ENCODE peak calls at places on chromosomes 11 and 22, in four cellular contexts. One of them, this sample, is unnamed.
A peak's percentile ranks its signal among the peaks of the same experiment; 100 is the strongest.

GRCh38 chr11:58028687-58029411 is 1.9 kb upstream of the OR6Q1 start:
- DNase-seq in A549: no peak
- DNase-seq in H1: no peak
- DNase-seq in endothelial cell of umbilical vein: peak; percentile 30
- DNase-seq in this sample: no peak

GRCh38 chr11:93570759-93571413 is 27.7 kb upstream of the SMCO4 start:
- DNase-seq in A549: peak; percentile 64
- DNase-seq in H1: no peak
- DNase-seq in endothelial cell of umbilical vein: no peak
- DNase-seq in this sample: no peak

GRCh38 chr22:20532256-20532993 is 25.0 kb downstream of the MED15 start:
- DNase-seq in A549: no peak
- DNase-seq in H1: no peak
- DNase-seq in endothelial cell of umbilical vein: no peak
- DNase-seq in this sample: no peak

GRCh38 chr22:49664371-49664881 is 163.2 kb downstream of the BRD1 start:
- DNase-seq in A549: no peak
- DNase-seq in H1: peak; percentile 38
- DNase-seq in endothelial cell of umbilical vein: no peak
- DNase-seq in this sample: no peak

GRCh38 chr11:31106963-31107576 is 262.5 kb downstream of the DCDC1 start:
- DNase-seq in A549: peak; percentile 65
- DNase-seq in H1: peak; percentile 88
- DNase-seq in endothelial cell of umbilical vein: peak; percentile 44
- DNase-seq in this sample: peak; percentile 77

GRCh38 chr11:89456681-89457080 is 34.5 kb downstream of the NOX4 start:
- DNase-seq in A549: no peak
- DNase-seq in H1: no peak
- DNase-seq in endothelial cell of umbilical vein: no peak
- DNase-seq in this sample: no peak

GRCh38 chr11:122367809-122368231 is 251.8 kb upstream of the BLID start:
- DNase-seq in A549: peak; percentile 36
- DNase-seq in H1: no peak
- DNase-seq in endothelial cell of umbilical vein: peak; percentile 38
- DNase-seq in this sample: no peak

GRCh38 chr11:13834463-13834862 is 128.1 kb upstream of the SPON1 start:
- DNase-seq in A549: peak; percentile 4
- DNase-seq in H1: peak; percentile 74
- DNase-seq in endothelial cell of umbilical vein: peak; percentile 4
- DNase-seq in this sample: peak; percentile 74

GRCh38 chr22:26711205-26711958 is 54.0 kb downstream of the MIAT start:
- DNase-seq in A549: no peak
- DNase-seq in H1: no peak
- DNase-seq in endothelial cell of umbilical vein: peak; percentile 89
- DNase-seq in this sample: no peak

GRCh38 chr11:13216019-13217006 is 61.3 kb upstream of the BMAL1 start:
- DNase-seq in A549: peak; percentile 90
- DNase-seq in H1: peak; percentile 56
- DNase-seq in endothelial cell of umbilical vein: peak; percentile 66
- DNase-seq in this sample: peak; percentile 19

GRCh38 chr22:41841085-41841712 is 8.3 kb downstream of the SREBF2 start:
- DNase-seq in A549: peak; percentile 65
- DNase-seq in H1: no peak
- DNase-seq in endothelial cell of umbilical vein: no peak
- DNase-seq in this sample: no peak

GRCh38 chr11:27848423-27848822 is 148.2 kb upstream of the BDNF start:
- DNase-seq in A549: no peak
- DNase-seq in H1: no peak
- DNase-seq in endothelial cell of umbilical vein: no peak
- DNase-seq in this sample: no peak

GRCh38 chr11:122309262-122309925 is 193.4 kb upstream of the BLID start:
- DNase-seq in A549: no peak
- DNase-seq in H1: no peak
- DNase-seq in endothelial cell of umbilical vein: peak; percentile 3
- DNase-seq in this sample: no peak

GRCh38 chr11:12235549-12235944 is 125.2 kb downstream of the MICAL2 start:
- DNase-seq in A549: peak; percentile 38
- DNase-seq in H1: no peak
- DNase-seq in endothelial cell of umbilical vein: no peak
- DNase-seq in this sample: no peak

GRCh38 chr11:87779276-87780067 is 395.8 kb downstream of the RAB38 start:
- DNase-seq in A549: no peak
- DNase-seq in H1: no peak
- DNase-seq in endothelial cell of umbilical vein: no peak
- DNase-seq in this sample: no peak

GRCh38 chr11:89293966-89294679 is 116.4 kb downstream of the TYR start:
- DNase-seq in A549: no peak
- DNase-seq in H1: peak; percentile 71
- DNase-seq in endothelial cell of umbilical vein: peak; percentile 54
- DNase-seq in this sample: peak; percentile 64

GRCh38 chr11:1825785-1826451 is 8.9 kb upstream of the SYT8 start:
- DNase-seq in A549: no peak
- DNase-seq in H1: no peak
- DNase-seq in endothelial cell of umbilical vein: no peak
- DNase-seq in this sample: no peak

GRCh38 chr11:1917523-1918435 is 1.7 kb upstream of the TNNT3 start:
- DNase-seq in A549: no peak
- DNase-seq in H1: no peak
- DNase-seq in endothelial cell of umbilical vein: no peak
- DNase-seq in this sample: peak; percentile 49

GRCh38 chr22:25659413-25659812 is 82.6 kb upstream of the MYO18B start:
- DNase-seq in A549: no peak
- DNase-seq in H1: no peak
- DNase-seq in endothelial cell of umbilical vein: no peak
- DNase-seq in this sample: no peak

GRCh38 chr11:93740031-93740801 is 1.1 kb downstream of the TAF1D start:
- DNase-seq in A549: peak; percentile 25
- DNase-seq in H1: no peak
- DNase-seq in endothelial cell of umbilical vein: peak; percentile 16
- DNase-seq in this sample: peak; percentile 37

GRCh38 chr11:76610871-76611475 is 59.6 kb downstream of the LRRC32 start:
- DNase-seq in A549: no peak
- DNase-seq in H1: peak; percentile 43
- DNase-seq in endothelial cell of umbilical vein: no peak
- DNase-seq in this sample: no peak

GRCh38 chr22:33467718-33468117 is 409.5 kb upstream of the SYN3 start:
- DNase-seq in A549: no peak
- DNase-seq in H1: no peak
- DNase-seq in endothelial cell of umbilical vein: no peak
- DNase-seq in this sample: no peak

GRCh38 chr22:43308451-43309235 is 34.5 kb downstream of the SCUBE1 start:
- DNase-seq in A549: no peak
- DNase-seq in H1: no peak
- DNase-seq in endothelial cell of umbilical vein: no peak
- DNase-seq in this sample: no peak

GRCh38 chr11:132643239-132643638 is 889.1 kb downstream of the OPCML start:
- DNase-seq in A549: no peak
- DNase-seq in H1: no peak
- DNase-seq in endothelial cell of umbilical vein: no peak
- DNase-seq in this sample: no peak

GRCh38 chr11:94884322-94884721 is 89.0 kb downstream of the CWC15 start:
- DNase-seq in A549: no peak
- DNase-seq in H1: no peak
- DNase-seq in endothelial cell of umbilical vein: no peak
- DNase-seq in this sample: no peak

GRCh38 chr11:94581926-94582325 is 14.8 kb downstream of the PIWIL4 start:
- DNase-seq in A549: no peak
- DNase-seq in H1: no peak
- DNase-seq in endothelial cell of umbilical vein: no peak
- DNase-seq in this sample: no peak

GRCh38 chr11:47175746-47176327 is 842 bp downstream of the ARFGAP2 start:
- DNase-seq in A549: no peak
- DNase-seq in H1: no peak
- DNase-seq in endothelial cell of umbilical vein: no peak
- DNase-seq in this sample: no peak

GRCh38 chr11:57322881-57323467 is 1.8 kb downstream of the TNKS1BP1 start:
- DNase-seq in A549: no peak
- DNase-seq in H1: no peak
- DNase-seq in endothelial cell of umbilical vein: no peak
- DNase-seq in this sample: no peak

GRCh38 chr11:117874253-117874909 is 2.1 kb downstream of the FXYD6 start:
- DNase-seq in A549: no peak
- DNase-seq in H1: peak; percentile 63
- DNase-seq in endothelial cell of umbilical vein: no peak
- DNase-seq in this sample: peak; percentile 53

GRCh38 chr11:80502511-80502910 is 1061.7 kb upstream of the TENM4 start:
- DNase-seq in A549: no peak
- DNase-seq in H1: no peak
- DNase-seq in endothelial cell of umbilical vein: no peak
- DNase-seq in this sample: no peak

GRCh38 chr11:122853261-122853660 is 15.0 kb downstream of the CRTAM start:
- DNase-seq in A549: no peak
- DNase-seq in H1: no peak
- DNase-seq in endothelial cell of umbilical vein: no peak
- DNase-seq in this sample: no peak

GRCh38 chr11:79262221-79262620 is 178.6 kb downstream of the TENM4 start:
- DNase-seq in A549: no peak
- DNase-seq in H1: no peak
- DNase-seq in endothelial cell of umbilical vein: no peak
- DNase-seq in this sample: no peak

GRCh38 chr22:43326342-43326825 is 16.8 kb downstream of the SCUBE1 start:
- DNase-seq in A549: no peak
- DNase-seq in H1: no peak
- DNase-seq in endothelial cell of umbilical vein: peak; percentile 41
- DNase-seq in this sample: no peak

GRCh38 chr22:29083576-29084566 is 11.0 kb downstream of the KREMEN1 start:
- DNase-seq in A549: no peak
- DNase-seq in H1: no peak
- DNase-seq in endothelial cell of umbilical vein: no peak
- DNase-seq in this sample: no peak

GRCh38 chr11:15055620-15056356 is 17.6 kb upstream of the CALCB start:
- DNase-seq in A549: no peak
- DNase-seq in H1: no peak
- DNase-seq in endothelial cell of umbilical vein: no peak
- DNase-seq in this sample: no peak

GRCh38 chr22:41966607-41967240 is 2.5 kb upstream of the SEPTIN3 start:
- DNase-seq in A549: peak; percentile 78
- DNase-seq in H1: peak; percentile 62
- DNase-seq in endothelial cell of umbilical vein: peak; percentile 72
- DNase-seq in this sample: peak; percentile 40

GRCh38 chr11:111582163-111582562 is 20.1 kb upstream of the SIK2 start:
- DNase-seq in A549: no peak
- DNase-seq in H1: no peak
- DNase-seq in endothelial cell of umbilical vein: peak; percentile 77
- DNase-seq in this sample: no peak
- TF ChIP-seq JUN in A549: no peak
- TF ChIP-seq JUN in H1: no peak
- TF ChIP-seq JUN in endothelial cell of umbilical vein: no peak
- TF ChIP-seq JUN in this sample: no peak

GRCh38 chr11:97009613-97010012 is 619.8 kb downstream of the JRKL start:
- DNase-seq in A549: no peak
- DNase-seq in H1: no peak
- DNase-seq in endothelial cell of umbilical vein: no peak
- DNase-seq in this sample: no peak
- TF ChIP-seq JUN in A549: no peak
- TF ChIP-seq JUN in H1: no peak
- TF ChIP-seq JUN in endothelial cell of umbilical vein: no peak
- TF ChIP-seq JUN in this sample: no peak

DNA sequence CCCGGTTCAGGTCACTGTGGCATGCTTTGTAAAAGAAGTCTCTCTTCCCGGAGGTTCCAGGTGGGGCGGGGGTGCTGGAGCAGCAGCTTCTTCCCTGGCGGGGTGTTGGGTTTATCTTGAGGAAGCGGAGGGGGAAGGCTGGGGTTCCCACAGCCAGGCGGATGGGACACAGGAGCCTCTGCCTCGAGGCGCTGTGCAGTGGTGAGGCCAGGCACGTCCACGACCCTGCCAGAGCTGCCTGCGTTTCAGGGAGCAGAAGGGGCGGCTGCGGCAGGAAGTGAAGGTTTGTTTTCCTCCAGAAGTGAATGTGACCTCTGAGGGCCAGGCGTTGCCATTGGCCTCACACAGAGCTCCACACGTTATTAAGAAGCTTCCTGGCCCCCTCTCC is 20.1 kb upstream of the ADORA2A start:
- DNase-seq in A549: no peak
- DNase-seq in H1: no peak
- DNase-seq in endothelial cell of umbilical vein: peak; percentile 76
- DNase-seq in this sample: no peak
- TF ChIP-seq JUN in A549: no peak
- TF ChIP-seq JUN in H1: no peak
- TF ChIP-seq JUN in endothelial cell of umbilical vein: no peak
- TF ChIP-seq JUN in this sample: no peak

GRCh38 chr11:34632105-34632780 is 11.3 kb downstream of the EHF start:
- DNase-seq in A549: peak; percentile 41
- DNase-seq in H1: no peak
- DNase-seq in endothelial cell of umbilical vein: no peak
- DNase-seq in this sample: no peak
- TF ChIP-seq JUN in A549: no peak
- TF ChIP-seq JUN in H1: no peak
- TF ChIP-seq JUN in endothelial cell of umbilical vein: no peak
- TF ChIP-seq JUN in this sample: no peak

DNA sequence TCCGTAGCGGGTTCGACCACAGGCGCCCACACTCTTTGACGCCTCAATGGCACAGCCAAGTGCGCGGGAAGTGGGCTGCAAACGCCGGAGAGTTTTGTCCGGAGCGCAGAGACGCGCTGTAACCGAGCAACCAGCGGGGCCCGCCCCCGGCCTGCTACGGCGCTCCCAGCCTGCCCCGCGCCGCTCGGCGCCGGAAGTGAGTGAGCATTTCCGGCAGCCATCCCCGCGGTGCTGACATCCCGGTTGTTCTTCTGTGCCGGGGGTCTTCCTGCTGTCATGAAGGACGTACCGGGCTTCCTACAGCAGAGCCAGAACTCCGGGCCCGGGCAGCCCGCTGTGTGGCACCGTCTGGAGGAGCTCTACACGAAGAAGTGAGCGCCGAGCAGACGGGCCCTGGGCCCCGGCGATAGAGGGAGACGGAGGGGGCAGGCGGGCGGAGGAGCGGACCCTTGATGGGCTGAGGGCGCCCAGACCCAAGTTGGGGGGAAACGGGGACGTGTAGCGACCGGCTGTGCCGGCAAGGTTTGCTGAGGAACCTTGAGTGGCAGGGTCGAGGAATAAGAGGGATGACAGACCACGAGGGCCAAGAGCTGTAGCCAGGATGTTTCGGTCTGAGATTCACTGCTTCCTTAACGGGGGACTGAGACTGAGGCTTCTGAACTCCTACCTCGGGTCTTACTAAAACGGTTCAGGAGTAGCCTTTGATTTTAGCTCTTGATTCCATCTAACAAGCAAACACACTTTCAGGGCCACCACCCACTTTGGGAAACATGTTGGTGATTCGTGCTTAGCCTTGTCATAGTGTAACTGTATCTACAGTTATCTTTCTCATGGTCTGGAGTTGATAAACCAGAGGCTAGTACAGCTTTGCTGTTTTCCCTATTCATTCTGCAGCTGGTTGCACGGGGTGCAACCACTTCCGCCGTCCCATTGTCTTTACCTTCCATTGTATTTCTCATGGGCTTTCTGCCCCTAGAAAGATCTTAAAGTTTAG is at the start of gene PSMD13:
- DNase-seq in A549: peak; percentile 77
- DNase-seq in H1: peak; percentile 87
- DNase-seq in endothelial cell of umbilical vein: peak; percentile 85
- DNase-seq in this sample: peak; percentile 83
- TF ChIP-seq JUN in A549: peak; percentile 9
- TF ChIP-seq JUN in H1: no peak
- TF ChIP-seq JUN in endothelial cell of umbilical vein: no peak
- TF ChIP-seq JUN in this sample: no peak